ENCODE peak calls at places on chromosomes 11 and 22, in four cellular contexts. T is CD4-positive, CD25-positive, alpha-beta regulatory T cell; A is endothelial cell of umbilical vein; I is IMR-90. Z is an unnamed sample.

GRCh38 chr11:130340671-130341319 is 26.1 kb upstream of the ZBTB44 start:
- DNase-seq in I (peak; percentile 2), A (no peak), T (peak; percentile 44), Z (no peak)

GRCh38 chr11:42631223-42631843 is 680.5 kb upstream of the API5 start:
- DNase-seq in I (no peak), T (no peak), A (peak; percentile 33), Z (no peak)

GRCh38 chr11:94767701-94768601 is at the start of gene AMOTL1:
- DNase-seq in T (no peak), A (peak; percentile 85), I (peak; percentile 76), Z (peak; percentile 39)

GRCh38 chr11:17747131-17747955 is 12.8 kb downstream of the KCNC1 start:
- DNase-seq in T (no peak), I (no peak), A (no peak), Z (no peak)

GRCh38 chr22:40258463-40259046 is 80.8 kb downstream of the TNRC6B start:
- DNase-seq in I (peak; percentile 40), A (peak; percentile 49), T (peak; percentile 74), Z (no peak)

GRCh38 chr11:89495951-89496350 is 4.8 kb upstream of the NOX4 start:
- DNase-seq in I (peak; percentile 93), T (no peak), A (peak; percentile 68), Z (no peak)

GRCh38 chr11:79296113-79296512 is 144.7 kb downstream of the TENM4 start:
- DNase-seq in A (no peak), I (no peak), T (no peak), Z (no peak)

GRCh38 chr22:22407061-22407460 is 101.5 kb downstream of the ZNF280B start:
- DNase-seq in A (no peak), T (no peak), I (no peak), Z (no peak)

GRCh38 chr22:44484618-44485017 is 13.4 kb downstream of the RTL6 start:
- DNase-seq in A (no peak), I (no peak), T (no peak), Z (no peak)

GRCh38 chr11:68505596-68505995 is 45.0 kb downstream of the PPP6R3 start:
- DNase-seq in I (peak; percentile 42), A (no peak), T (no peak), Z (no peak)

GRCh38 chr11:92266821-92267220 is 42.2 kb downstream of the FAT3 start:
- DNase-seq in A (no peak), T (no peak), I (no peak), Z (no peak)

GRCh38 chr22:47784991-47785390 is 1022.5 kb downstream of the TBC1D22A start:
- DNase-seq in T (no peak), I (no peak), A (no peak), Z (no peak)

GRCh38 chr22:33920927-33921575 is 775 bp upstream of the LARGE1 start:
- DNase-seq in T (peak; percentile 93), A (peak; percentile 84), I (peak; percentile 94), Z (peak; percentile 80)

GRCh38 chr11:96013459-96014213 is 89.7 kb upstream of the MTMR2 start:
- DNase-seq in I (no peak), T (no peak), A (no peak), Z (no peak)

GRCh38 chr11:83007909-83008580 is 63.7 kb downstream of the RAB30 start:
- DNase-seq in A (peak; percentile 94), T (peak; percentile 16), I (peak; percentile 24), Z (no peak)

GRCh38 chr11:126917531-126918204 is 82.9 kb downstream of the KIRREL3 start:
- DNase-seq in I (peak; percentile 99), T (no peak), A (no peak), Z (no peak)
- H3K4me3 ChIP-seq in I (peak overlapping the region; percentile 5), T (no peak overlapping the region), A (no peak overlapping the region), Z (no peak overlapping the region)

DNA sequence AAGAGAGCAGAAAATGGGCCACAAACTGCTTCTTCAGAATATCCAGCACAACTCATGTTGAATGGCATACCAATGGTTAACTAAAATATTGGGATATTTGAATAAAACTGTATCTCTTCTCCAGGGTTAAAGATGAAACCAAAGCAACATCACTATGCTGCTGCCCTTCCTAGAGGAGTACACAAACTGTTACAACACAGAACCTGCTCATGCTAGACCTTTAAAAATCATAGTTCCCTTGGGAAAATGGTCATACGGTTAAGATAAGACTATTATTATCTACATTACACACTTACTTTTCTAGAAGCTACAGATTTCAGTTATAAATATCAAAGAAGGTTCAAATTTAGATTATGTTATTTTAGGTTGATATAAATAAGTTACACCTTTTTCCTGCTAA is 78.6 kb upstream of the TP53AIP1 start:
- DNase-seq in T (no peak), I (no peak), A (no peak), Z (no peak)
- H3K4me3 ChIP-seq in T (peak overlapping the region; percentile 39), I (no peak overlapping the region), A (no peak overlapping the region), Z (no peak overlapping the region)

GRCh38 chr11:111115890-111116289 is 129.6 kb upstream of the POU2AF2 start:
- DNase-seq in A (no peak), T (no peak), I (no peak), Z (no peak)

GRCh38 chr11:111112614-111113013 is 132.9 kb upstream of the POU2AF2 start:
- DNase-seq in A (no peak), T (no peak), I (no peak), Z (no peak)

GRCh38 chr11:111119751-111120150 is 125.8 kb upstream of the POU2AF2 start:
- DNase-seq in A (no peak), T (no peak), I (no peak), Z (no peak)

GRCh38 chr11:111114091-111114490 is 131.4 kb upstream of the POU2AF2 start:
- DNase-seq in A (no peak), I (no peak), T (no peak), Z (no peak)
- H3K4me3 ChIP-seq in A (no peak overlapping the region), I (no peak overlapping the region), T (no peak overlapping the region), Z (no peak overlapping the region)

DNA sequence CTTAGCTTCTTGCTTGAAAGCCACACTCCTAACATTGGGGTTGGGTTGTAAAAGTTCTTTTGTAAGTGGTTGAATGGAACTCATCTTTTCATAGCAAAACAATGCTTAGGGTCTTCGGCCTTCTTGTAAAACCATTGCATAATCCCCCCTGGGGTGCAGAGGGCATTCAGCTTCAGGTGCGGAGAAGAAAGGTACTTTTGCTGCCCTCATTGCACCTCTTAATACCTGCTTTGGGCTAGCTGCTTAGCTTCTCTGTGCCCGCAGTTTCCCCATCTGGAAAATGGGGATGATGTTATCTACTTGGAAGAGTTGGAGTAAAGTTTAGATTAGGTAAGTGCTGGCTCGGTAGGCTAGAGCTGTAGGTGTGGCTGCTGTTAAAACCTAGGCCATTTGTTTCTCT is 10.1 kb downstream of the TEAD1 start:
- DNase-seq in T (no peak), A (no peak), I (no peak), Z (no peak)
- H3K4me3 ChIP-seq in T (no peak overlapping the region), A (no peak overlapping the region), I (no peak overlapping the region), Z (no peak overlapping the region)